ENCODE peak calls at places on chromosomes 16 and 17, in eight cellular contexts. W is NCI-H510A treated with DMSO at 0.1 percent for 48 hours; N is GM19239; B is substantia nigra; L is stimulated activated CD4-positive, alpha-beta T cell treated with anti-CD3 and anti-CD28 coated beads, TNF-alpha, amount 100 ng/mL, for 4 hours; A is glomerular endothelial cell; G is A549; J is T-helper 9 cell. Q is an unnamed sample.

GRCh38 chr17:82216301-82217119 is 3.9 kb upstream of the CCDC57 start:
- DNase-seq in L (no peak), G (peak), J (peak), N (peak), A (no peak), W (no peak), B (no peak), Q (peak)

GRCh38 chr17:76845524-76845923 is 22.7 kb upstream of the MGAT5B start:
- DNase-seq in W (no peak), J (no peak), L (no peak), G (no peak), B (no peak), N (no peak), A (no peak), Q (no peak)

GRCh38 chr17:2940352-2940751 is 123.1 kb downstream of the OR1D5 start:
- DNase-seq in W (no peak), J (no peak), A (no peak), L (no peak), G (no peak), N (no peak), B (peak), Q (no peak)

GRCh38 chr17:42111901-42112551 is 488 bp downstream of the DHX58 start:
- DNase-seq in J (no peak), A (no peak), B (no peak), L (no peak), N (no peak), G (no peak), W (peak), Q (peak)

GRCh38 chr17:39090400-39090799 is 61.0 kb downstream of the PLXDC1 start:
- DNase-seq in A (no peak), J (no peak), N (no peak), W (no peak), L (no peak), B (no peak), G (no peak), Q (no peak)

GRCh38 chr16:2004795-2005517 is 4.7 kb downstream of the ZNF598 start:
- DNase-seq in N (no peak), G (no peak), A (no peak), L (no peak), J (no peak), B (no peak), W (no peak), Q (no peak)

GRCh38 chr17:16181581-16181980 is 33.8 kb downstream of the NCOR1 start:
- DNase-seq in J (no peak), W (no peak), B (no peak), L (no peak), G (no peak), N (no peak), A (no peak), Q (no peak)

GRCh38 chr16:84585886-84586285 is 32.0 kb downstream of the COTL1 start:
- DNase-seq in W (peak), A (no peak), L (no peak), N (peak), G (peak), B (peak), J (no peak), Q (no peak)

GRCh38 chr16:83058376-83058775 is 431.6 kb downstream of the CDH13 start:
- DNase-seq in B (no peak), L (no peak), J (no peak), N (no peak), W (no peak), G (no peak), A (no peak), Q (no peak)

GRCh38 chr17:50906443-50906842 is 40.3 kb upstream of the TOB1 start:
- DNase-seq in G (no peak), J (no peak), L (no peak), A (no peak), N (no peak), W (no peak), B (no peak), Q (no peak)

GRCh38 chr17:44768505-44769142 is 9.8 kb downstream of the ADAM11 start:
- DNase-seq in A (no peak), N (no peak), J (no peak), W (no peak), L (no peak), B (no peak), G (no peak), Q (no peak)

GRCh38 chr17:44386182-44386525 is 3.3 kb downstream of the ITGA2B start:
- DNase-seq in N (no peak), L (no peak), A (no peak), B (no peak), G (no peak), J (no peak), W (no peak), Q (no peak)

GRCh38 chr17:50768348-50768761 is 1.0 kb upstream of the ANKRD40CL start:
- DNase-seq in L (no peak), G (peak), A (no peak), B (no peak), W (peak), N (no peak), J (no peak), Q (no peak)

GRCh38 chr17:42249681-42250446 is 26.3 kb downstream of the STAT5B start:
- DNase-seq in B (no peak), L (no peak), N (no peak), G (no peak), J (no peak), W (no peak), A (no peak), Q (no peak)